ENCODE peak calls at places on chromosome 11, in five cellular contexts. S is NCI-H82; L is activated CD4-positive, CD25-positive, alpha-beta regulatory T cell; O is neuronal stem cell; B is AG08395. I is an unnamed sample.

GRCh38 chr11:118002541-118003019 is 16.4 kb downstream of the IL10RA start:
- DNase-seq in S (peak; percentile 31), L (no peak), O (peak; percentile 31), B (no peak), I (peak; percentile 50)

GRCh38 chr11:377174-377865 is 8.0 kb downstream of the B4GALNT4 start:
- DNase-seq in S (no peak), L (no peak), O (no peak), B (no peak), I (no peak)

GRCh38 chr11:67045314-67045713 is 11.3 kb upstream of the RHOD start:
- DNase-seq in S (no peak), L (no peak), O (no peak), B (peak; percentile 79), I (no peak)

GRCh38 chr11:19713221-19714092 is 820 bp downstream of the NAV2 start:
- DNase-seq in S (peak; percentile 20), L (no peak), O (no peak), B (no peak), I (no peak)

GRCh38 chr11:60059052-60059451 is 2.6 kb downstream of the MS4A3 start:
- DNase-seq in S (no peak), L (no peak), O (no peak), B (no peak), I (no peak)

GRCh38 chr11:70661763-70662501 is 263.6 kb downstream of the CTTN start:
- DNase-seq in S (peak; percentile 70), L (no peak), O (peak; percentile 43), B (peak; percentile 63), I (no peak)

GRCh38 chr11:91921974-91922373 is 302.6 kb upstream of the FAT3 start:
- DNase-seq in S (no peak), L (no peak), O (no peak), B (no peak), I (no peak)

GRCh38 chr11:13013054-13013488 is 4.0 kb downstream of the RASSF10 start:
- DNase-seq in S (no peak), L (no peak), O (no peak), B (no peak), I (no peak)

GRCh38 chr11:99316761-99317475 is 296.2 kb downstream of the CNTN5 start:
- DNase-seq in S (no peak), L (no peak), O (no peak), B (no peak), I (no peak)

GRCh38 chr11:112470355-112470754 is 209.7 kb upstream of the PLET1 start:
- DNase-seq in S (no peak), L (no peak), O (no peak), B (no peak), I (no peak)

GRCh38 chr11:124384399-124384798 is at the start of gene OR8B2:
- DNase-seq in S (no peak), L (no peak), O (no peak), B (no peak), I (no peak)

GRCh38 chr11:2150206-2150847 is 10.7 kb downstream of the INS start:
- DNase-seq in S (peak; percentile 36), L (no peak), O (peak; percentile 78), B (peak; percentile 36), I (no peak)

GRCh38 chr11:21723681-21724080 is 469.2 kb upstream of the ANO5 start:
- DNase-seq in S (no peak), L (no peak), O (no peak), B (no peak), I (no peak)

GRCh38 chr11:16587670-16588069 is 150.8 kb upstream of the C11orf58 start:
- DNase-seq in S (no peak), L (no peak), O (no peak), B (no peak), I (no peak)

GRCh38 chr11:126355324-126355925 is at the start of gene ST3GAL4:
- DNase-seq in S (peak; percentile 88), L (peak; percentile 44), O (peak; percentile 82), B (peak; percentile 82), I (peak; percentile 64)

GRCh38 chr11:103525069-103525468 is 415.8 kb downstream of the DYNC2H1 start:
- DNase-seq in S (no peak), L (no peak), O (no peak), B (no peak), I (no peak)

GRCh38 chr11:77699425-77699824 is 61.8 kb upstream of the CLNS1A start:
- DNase-seq in S (no peak), L (no peak), O (no peak), B (no peak), I (no peak)

GRCh38 chr11:65778901-65779668 is 1.7 kb downstream of the AP5B1 start:
- DNase-seq in S (no peak), L (no peak), O (no peak), B (no peak), I (no peak)

GRCh38 chr11:108933630-108934029 is 268.8 kb downstream of the DDX10 start:
- DNase-seq in S (no peak), L (no peak), O (no peak), B (peak; percentile 38), I (no peak)

GRCh38 chr11:125408281-125408680 is 87.8 kb downstream of the FEZ1 start:
- DNase-seq in S (no peak), L (no peak), O (no peak), B (no peak), I (no peak)

GRCh38 chr11:134486106-134486505 is 74.1 kb upstream of the B3GAT1 start:
- DNase-seq in S (no peak), L (no peak), O (no peak), B (no peak), I (no peak)

GRCh38 chr11:119318240-119319135 is 1.6 kb upstream of the MCAM start:
- DNase-seq in S (peak; percentile 35), L (no peak), O (no peak), B (peak; percentile 10), I (no peak)

GRCh38 chr11:33723238-33723881 is 12.9 kb downstream of the CD59 start:
- DNase-seq in S (peak; percentile 28), L (no peak), O (no peak), B (peak; percentile 85), I (no peak)

GRCh38 chr11:104529213-104529612 is 365.3 kb upstream of the PDGFD start:
- DNase-seq in S (peak; percentile 42), L (no peak), O (no peak), B (no peak), I (no peak)

GRCh38 chr11:34162507-34162848 is 57.0 kb downstream of the NAT10 start:
- DNase-seq in S (no peak), L (no peak), O (no peak), B (no peak), I (no peak)

GRCh38 chr11:117620131-117620530 is 176.9 kb downstream of the DSCAML1 start:
- DNase-seq in S (peak; percentile 48), L (no peak), O (no peak), B (no peak), I (no peak)

I was measured in activated T-helper 1 cell treated with anti-CD3 and anti-CD28 coated beads, Interleukin-12 subunit alpha, Interleukin-12 subunit beta, Interleukin-2, Interleukin-4 antibody, amounts not matched to agents 30 ng/mL and 10 ng/mL and 1 ng/mL, durations not matched to agents 14 hours and 24 hours and 36 hours.